ENCODE peak calls at places on chromosomes 1 and 21, in eight cellular contexts. T, C, P, M, G, Y, W and K are unnamed samples.

GRCh38 chr1:198669023-198669698 is 30.3 kb downstream of the PTPRC start:
- DNase-seq in T (no peak), C (peak; percentile 37), P (no peak), M (peak; percentile 69), G (peak; percentile 96), Y (no peak), W (no peak), K (no peak)

GRCh38 chr1:166036092-166036491 is 130.7 kb downstream of the FAM78B start:
- DNase-seq in T (no peak), C (no peak), P (no peak), M (no peak), G (no peak), Y (no peak), W (peak; percentile 88), K (no peak)

GRCh38 chr1:53625049-53625448 is 113.9 kb downstream of the GLIS1 start:
- DNase-seq in T (no peak), C (no peak), P (no peak), M (no peak), G (no peak), Y (no peak), W (no peak), K (no peak)

GRCh38 chr1:229316166-229316565 is 26.7 kb downstream of the CCSAP start:
- DNase-seq in T (no peak), C (no peak), P (no peak), M (no peak), G (no peak), Y (no peak), W (no peak), K (no peak)

GRCh38 chr1:203880606-203881005 is 19.2 kb downstream of the SNRPE start:
- DNase-seq in T (no peak), C (no peak), P (no peak), M (no peak), G (no peak), Y (no peak), W (no peak), K (no peak)

GRCh38 chr1:240149488-240150094 is 57.9 kb downstream of the FMN2 start:
- DNase-seq in T (peak; percentile 11), C (no peak), P (peak; percentile 28), M (peak; percentile 35), G (peak; percentile 26), Y (no peak), W (peak; percentile 64), K (no peak)

GRCh38 chr21:43864313-43864805 is 664 bp upstream of the AGPAT3 start:
- DNase-seq in T (peak; percentile 87), C (peak; percentile 60), P (no peak), M (no peak), G (no peak), Y (no peak), W (peak; percentile 91), K (no peak)

GRCh38 chr21:43207868-43208267 is 39.1 kb downstream of the CRYAA start:
- DNase-seq in T (no peak), C (no peak), P (no peak), M (no peak), G (no peak), Y (no peak), W (no peak), K (no peak)

GRCh38 chr1:208219659-208220282 is 24.4 kb downstream of the PLXNA2 start:
- DNase-seq in T (no peak), C (no peak), P (no peak), M (peak; percentile 82), G (peak; percentile 92), Y (no peak), W (no peak), K (no peak)

GRCh38 chr1:162551969-162552683 is 9.4 kb upstream of the UAP1 start:
- DNase-seq in T (no peak), C (no peak), P (no peak), M (no peak), G (no peak), Y (no peak), W (no peak), K (no peak)

GRCh38 chr1:69567847-69568434 is at the start of gene LRRC7:
- DNase-seq in T (peak; percentile 55), C (no peak), P (peak; percentile 13), M (peak; percentile 10), G (no peak), Y (no peak), W (peak; percentile 81), K (peak; percentile 2)

GRCh38 chr1:182206628-182207239 is 145.2 kb upstream of the ZNF648 start:
- DNase-seq in T (no peak), C (no peak), P (no peak), M (no peak), G (no peak), Y (no peak), W (no peak), K (no peak)

GRCh38 chr1:193589597-193590040 is 403.2 kb upstream of the B3GALT2 start:
- DNase-seq in T (no peak), C (no peak), P (peak; percentile 11), M (no peak), G (peak; percentile 18), Y (no peak), W (peak; percentile 49), K (no peak)

GRCh38 chr1:175197536-175197935 is 5.0 kb upstream of the KIAA0040 start:
- DNase-seq in T (no peak), C (peak; percentile 80), P (no peak), M (no peak), G (peak; percentile 87), Y (no peak), W (peak; percentile 64), K (no peak)

GRCh38 chr1:31588751-31589515 is 12.6 kb downstream of the TINAGL1 start:
- DNase-seq in T (peak; percentile 66), C (no peak), P (no peak), M (no peak), G (no peak), Y (no peak), W (no peak), K (no peak)

GRCh38 chr1:58779059-58779754 is 4.6 kb downstream of the JUN start:
- DNase-seq in T (no peak), C (no peak), P (no peak), M (no peak), G (no peak), Y (no peak), W (no peak), K (no peak)

GRCh38 chr1:58858344-58858673 is 74.5 kb upstream of the JUN start:
- DNase-seq in T (peak; percentile 30), C (no peak), P (peak; percentile 21), M (no peak), G (no peak), Y (no peak), W (peak; percentile 34), K (no peak)

GRCh38 chr1:238063454-238063853 is 172.7 kb upstream of the ZP4 start:
- DNase-seq in T (no peak), C (no peak), P (peak; percentile 30), M (peak; percentile 20), G (peak; percentile 83), Y (no peak), W (peak; percentile 94), K (no peak)

GRCh38 chr1:223834660-223835263 is 11.0 kb downstream of the TP53BP2 start:
- DNase-seq in T (no peak), C (no peak), P (no peak), M (no peak), G (no peak), Y (no peak), W (no peak), K (no peak)

GRCh38 chr1:4755301-4756183 is 101.1 kb downstream of the AJAP1 start:
- DNase-seq in T (peak; percentile 71), C (no peak), P (no peak), M (peak; percentile 68), G (no peak), Y (no peak), W (no peak), K (no peak)

GRCh38 chr1:159921700-159922498 is 3.4 kb downstream of the TAGLN2 start:
- DNase-seq in T (no peak), C (no peak), P (no peak), M (no peak), G (no peak), Y (no peak), W (no peak), K (no peak)

GRCh38 chr1:229892515-229893117 is 174.4 kb upstream of the GALNT2 start:
- DNase-seq in T (no peak), C (no peak), P (no peak), M (no peak), G (no peak), Y (no peak), W (no peak), K (no peak)

GRCh38 chr21:44415073-44416025 is 40.0 kb upstream of the LRRC3 start:
- DNase-seq in T (no peak), C (no peak), P (no peak), M (no peak), G (no peak), Y (no peak), W (no peak), K (no peak)